ENCODE peak calls at places on chromosomes 5 and 9, in nine cellular contexts. T, E, A, Z, O, N, Q, I and Y are unnamed samples.

GRCh38 chr9:123246534-123246933 is 21.9 kb downstream of the STRBP start:
- DNase-seq in N (no peak), Q (peak), Z (no peak), E (peak), A (no peak), I (no peak), O (no peak), T (no peak), Y (no peak)

GRCh38 chr9:78856144-78856543 is 559.2 kb downstream of the PSAT1 start:
- DNase-seq in Q (peak), O (no peak), T (no peak), N (no peak), A (no peak), E (no peak), I (no peak), Z (no peak), Y (no peak)

GRCh38 chr5:106940986-106941385 is 729.8 kb downstream of the EFNA5 start:
- DNase-seq in O (no peak), Q (no peak), I (no peak), T (no peak), E (peak), A (no peak), N (no peak), Z (no peak), Y (no peak)

GRCh38 chr9:68507098-68507795 is 33.4 kb downstream of the TMEM252 start:
- DNase-seq in E (peak), T (no peak), O (no peak), I (no peak), Q (peak), N (no peak), Z (no peak), A (no peak), Y (no peak)

GRCh38 chr9:72586388-72587160 is 65.2 kb downstream of the TMC1 start:
- DNase-seq in O (no peak), A (no peak), T (no peak), I (peak), E (peak), Z (no peak), N (no peak), Q (peak), Y (no peak)

GRCh38 chr5:137217599-137218200 is 281.4 kb downstream of the SPOCK1 start:
- DNase-seq in I (no peak), Q (peak), O (no peak), T (no peak), Z (no peak), N (no peak), A (no peak), E (peak), Y (no peak)

GRCh38 chr5:143274952-143275351 is 128.5 kb downstream of the NR3C1 start:
- DNase-seq in Z (no peak), N (no peak), T (no peak), Q (no peak), I (no peak), E (no peak), O (no peak), A (no peak), Y (no peak)

GRCh38 chr9:75539558-75539957 is 350.9 kb upstream of the PCSK5 start:
- DNase-seq in I (no peak), Q (peak), N (no peak), A (no peak), Z (no peak), E (no peak), T (no peak), O (no peak), Y (no peak)

GRCh38 chr9:132239999-132240859 is 78.4 kb downstream of the NTNG2 start:
- DNase-seq in Z (no peak), T (peak), A (no peak), E (no peak), Q (no peak), I (no peak), O (no peak), N (peak), Y (no peak)

GRCh38 chr9:84266087-84266561 is 74.4 kb downstream of the SLC28A3 start:
- DNase-seq in N (no peak), O (no peak), Z (no peak), E (no peak), Q (no peak), A (no peak), T (no peak), I (no peak), Y (peak)

GRCh38 chr5:158364367-158364766 is 505.4 kb upstream of the CLINT1 start:
- DNase-seq in T (no peak), E (no peak), Q (no peak), I (no peak), O (no peak), A (no peak), Z (no peak), N (no peak), Y (no peak)

GRCh38 chr9:134585746-134586706 is 55.6 kb upstream of the COL5A1 start:
- DNase-seq in N (no peak), A (no peak), O (no peak), I (no peak), Z (no peak), T (peak), E (peak), Q (peak), Y (no peak)

GRCh38 chr5:80220268-80220897 is 35.5 kb downstream of the SERINC5 start:
- DNase-seq in E (no peak), Z (no peak), Q (no peak), N (peak), O (no peak), A (no peak), T (no peak), I (no peak), Y (no peak)

GRCh38 chr9:33211695-33212393 is 28.1 kb upstream of the SPINK4 start:
- DNase-seq in Z (no peak), E (peak), Q (no peak), A (peak), O (no peak), N (no peak), T (no peak), I (no peak), Y (no peak)
- TF ChIP-seq CTCF in Z (no peak), E (no peak), Q (no peak), A (no peak), O (no peak), N (no peak), T (no peak), I (no peak), Y (no peak)

GRCh38 chr5:179008667-179009066 is 13.5 kb upstream of the GRM6 start:
- DNase-seq in O (no peak), N (no peak), A (no peak), Z (no peak), I (no peak), Q (no peak), T (no peak), E (peak), Y (no peak)
- TF ChIP-seq CTCF in O (no peak), N (peak), A (no peak), Z (no peak), I (no peak), Q (no peak), T (no peak), E (peak), Y (no peak)

GRCh38 chr9:34010979-34011378 is 37.7 kb downstream of the UBAP2 start:
- DNase-seq in I (peak), N (no peak), Z (no peak), E (peak), O (no peak), A (no peak), T (no peak), Q (no peak), Y (no peak)
- TF ChIP-seq CTCF in I (peak), N (peak), Z (no peak), E (peak), O (peak), A (no peak), T (no peak), Q (peak), Y (no peak)

DNA sequence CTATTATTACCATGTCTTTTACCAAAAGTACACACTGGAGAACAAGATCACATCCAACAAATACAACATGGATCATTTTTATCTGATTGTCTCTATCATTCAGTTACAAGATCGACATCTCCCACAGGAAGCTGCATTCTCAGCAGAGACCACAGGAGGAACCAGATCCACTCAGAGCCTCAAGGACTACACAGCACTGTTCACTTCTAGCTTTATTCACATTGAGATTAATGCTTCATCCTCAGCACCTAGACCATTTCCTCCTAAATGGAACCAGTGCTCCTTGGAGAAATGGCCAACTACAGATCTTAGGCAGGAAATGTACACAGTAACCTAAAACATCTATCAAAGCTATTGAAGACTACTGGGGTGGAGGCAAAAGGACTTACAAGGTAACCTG is 13.3 kb upstream of the C5orf15 start:
- DNase-seq in O (no peak), E (no peak), Z (no peak), I (no peak), T (no peak), Q (no peak), A (no peak), N (no peak), Y (no peak)
- TF ChIP-seq CTCF in O (no peak), E (no peak), Z (no peak), I (peak), T (no peak), Q (no peak), A (no peak), N (no peak), Y (no peak)

GRCh38 chr5:181186902-181187499 is 18.0 kb downstream of the TRIM7 start:
- DNase-seq in Z (no peak), Q (no peak), T (no peak), O (no peak), E (no peak), N (no peak), I (no peak), A (no peak), Y (no peak)

GRCh38 chr5:181186022-181186421 is 19.0 kb downstream of the TRIM7 start:
- DNase-seq in T (no peak), N (no peak), I (no peak), E (no peak), Q (no peak), Z (no peak), A (no peak), O (no peak), Y (no peak)

GRCh38 chr5:181188700-181189362 is 16.2 kb downstream of the TRIM7 start:
- DNase-seq in O (peak), T (peak), I (no peak), A (peak), N (peak), E (peak), Z (no peak), Q (peak), Y (peak)

GRCh38 chr5:181189363-181189961 is 15.5 kb downstream of the TRIM7 start:
- DNase-seq in E (peak), N (peak), I (no peak), Q (peak), T (peak), Z (no peak), A (no peak), O (no peak), Y (no peak)

GRCh38 chr5:181187500-181188213 is 17.3 kb downstream of the TRIM7 start:
- DNase-seq in I (no peak), Q (peak), Z (no peak), O (no peak), A (peak), E (peak), N (peak), T (peak), Y (peak)
- TF ChIP-seq CTCF in I (peak), Q (peak), Z (peak), O (no peak), A (no peak), E (peak), N (no peak), T (no peak), Y (no peak)

DNA sequence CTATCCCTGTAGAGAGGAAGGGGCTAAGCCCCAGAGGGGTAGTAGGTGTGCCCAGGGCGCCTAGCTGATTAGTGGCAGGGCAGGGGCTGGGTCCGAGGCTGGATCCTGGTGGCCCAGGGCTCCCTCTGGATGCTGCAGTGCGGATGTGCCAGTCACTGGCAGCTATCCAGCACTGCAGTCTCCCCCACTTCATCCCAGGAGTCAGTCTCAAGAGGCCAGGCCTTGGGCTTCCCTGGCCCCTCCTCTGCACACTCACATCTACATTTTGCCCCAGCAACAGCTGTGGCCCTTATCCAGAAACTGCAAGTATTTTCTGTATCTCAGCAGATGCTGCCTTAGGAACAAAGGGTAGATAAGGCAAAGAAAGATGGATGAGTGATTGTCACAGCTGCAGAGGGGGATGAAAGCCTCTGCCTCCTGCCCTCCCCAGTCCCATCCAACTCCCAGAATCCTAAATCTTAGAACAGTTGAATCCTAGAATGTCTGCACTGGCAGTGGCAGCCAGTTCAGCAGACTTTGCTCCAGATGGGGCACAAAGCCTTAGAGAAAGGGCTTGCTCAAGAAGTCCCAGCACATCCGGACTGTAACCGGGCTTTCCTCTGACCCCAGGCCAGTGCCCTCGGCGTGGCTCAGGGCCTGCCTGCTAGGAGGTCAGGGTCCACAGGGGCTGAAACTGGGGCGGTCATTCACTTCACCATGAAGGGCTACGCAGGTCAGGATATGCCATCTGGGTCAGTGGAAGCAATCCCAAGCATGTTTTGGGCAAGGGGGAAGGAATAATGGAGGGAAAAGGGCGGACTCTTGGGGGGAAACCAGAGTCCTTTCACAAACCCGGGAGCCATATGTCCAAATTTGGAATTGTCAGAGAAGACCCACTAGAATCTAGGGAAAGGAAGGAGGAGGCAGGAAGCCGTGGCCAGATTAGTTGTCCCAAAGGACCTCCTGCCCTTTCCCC is 1.5 kb downstream of the ANXA6 start:
- DNase-seq in Q (peak), A (peak), I (no peak), N (peak), E (peak), O (no peak), T (no peak), Z (peak), Y (peak)
- TF ChIP-seq CTCF in Q (no peak), A (no peak), I (no peak), N (peak), E (no peak), O (no peak), T (no peak), Z (peak), Y (no peak)